ENCODE peak calls at places on chromosome 12, in five cellular contexts. F, N, Z, Q and P are unnamed samples.

GRCh38 chr12:28121433-28121832 is 68.8 kb upstream of the CCDC91 start:
- DNase-seq in F (no peak), N (no peak), Z (no peak), Q (no peak), P (no peak)

GRCh38 chr12:6697584-6698351 is 2.8 kb downstream of the PIANP start:
- DNase-seq in Q (no peak), Z (peak), N (peak), F (no peak), P (no peak)

GRCh38 chr12:109731231-109731731 is 17.7 kb downstream of the FAM222A start:
- DNase-seq in F (no peak), Q (no peak), N (no peak), Z (no peak), P (no peak)

GRCh38 chr12:120583478-120584030 is 2.4 kb upstream of the POP5 start:
- DNase-seq in Q (peak), Z (peak), N (peak), F (peak), P (peak)

GRCh38 chr12:45415393-45415817 is 199.5 kb downstream of the ANO6 start:
- DNase-seq in F (peak), Q (peak), N (peak), Z (peak), P (no peak)

GRCh38 chr12:66438601-66439000 is 136.3 kb downstream of the HELB start:
- DNase-seq in Q (no peak), Z (no peak), N (no peak), F (no peak), P (no peak)

GRCh38 chr12:130838284-130838950 is 633 bp downstream of the STX2 start:
- DNase-seq in Z (no peak), N (peak), F (no peak), Q (no peak), P (no peak)

GRCh38 chr12:42482086-42482819 is 107.3 kb downstream of the PRICKLE1 start:
- DNase-seq in Z (peak), F (peak), N (no peak), Q (peak), P (peak)

GRCh38 chr12:3137814-3138445 is 60.8 kb downstream of the TSPAN9 start:
- DNase-seq in F (no peak), Z (no peak), N (no peak), Q (no peak), P (no peak)

GRCh38 chr12:52058631-52059324 is 7.5 kb downstream of the NR4A1 start:
- DNase-seq in Z (no peak), Q (no peak), F (no peak), N (no peak), P (no peak)

GRCh38 chr12:14239935-14240872 is 125.3 kb upstream of the ATF7IP start:
- DNase-seq in Z (peak), Q (peak), N (no peak), F (no peak), P (no peak)

GRCh38 chr12:98179151-98179550 is 336.2 kb upstream of the TMPO start:
- DNase-seq in Z (no peak), F (no peak), Q (no peak), N (no peak), P (no peak)

GRCh38 chr12:91262023-91262676 is 79.5 kb upstream of the DCN start:
- DNase-seq in Q (no peak), F (no peak), N (no peak), Z (no peak), P (no peak)

GRCh38 chr12:106304001-106304421 is 1.5 kb downstream of the TCP11L2 start:
- DNase-seq in N (no peak), Q (no peak), Z (no peak), F (no peak), P (no peak)

GRCh38 chr12:99027491-99027890 is 382.4 kb downstream of the APAF1 start:
- DNase-seq in N (no peak), Z (no peak), F (no peak), Q (no peak), P (no peak)

GRCh38 chr12:50625029-50625875 is 120.5 kb downstream of the DIP2B start:
- DNase-seq in Q (no peak), Z (no peak), N (no peak), F (no peak), P (no peak)

GRCh38 chr12:104378427-104378826 is 74.9 kb downstream of the EID3 start:
- DNase-seq in Z (no peak), Q (no peak), N (no peak), F (no peak), P (no peak)

GRCh38 chr12:130925616-130926015 is 28.1 kb upstream of the ADGRD1 start:
- DNase-seq in N (no peak), Z (no peak), F (no peak), Q (no peak), P (no peak)

GRCh38 chr12:19125325-19125724 is 4.2 kb upstream of the PLEKHA5 start:
- DNase-seq in Q (no peak), N (peak), F (no peak), Z (no peak), P (no peak)

GRCh38 chr12:89525002-89525823 is 617 bp upstream of the GALNT4 start:
- DNase-seq in F (peak), N (peak), Z (no peak), Q (peak), P (peak)

GRCh38 chr12:111745201-111745600 is 21.5 kb upstream of the ALDH2 start:
- DNase-seq in Q (no peak), N (no peak), F (no peak), Z (no peak), P (no peak)

GRCh38 chr12:4031703-4032291 is 158.6 kb upstream of the PARP11 start:
- DNase-seq in F (peak), Q (peak), Z (no peak), N (peak), P (no peak)

GRCh38 chr12:49974231-49974675 is 1.5 kb downstream of the AQP6 start:
- DNase-seq in Q (peak), F (peak), Z (peak), N (peak), P (no peak)

GRCh38 chr12:72271401-72271740 is 799 bp upstream of the TRHDE start:
- DNase-seq in N (peak), Q (no peak), F (no peak), Z (no peak), P (no peak)

GRCh38 chr12:4054643-4055042 is 181.4 kb upstream of the PARP11 start:
- DNase-seq in N (no peak), Q (no peak), Z (no peak), F (no peak), P (no peak)

GRCh38 chr12:54431911-54432814 is 13.1 kb upstream of the ITGA5 start:
- DNase-seq in Z (no peak), N (peak), Q (peak), F (peak), P (peak)

GRCh38 chr12:6534158-6534913 is at the start of gene GAPDH:
- DNase-seq in Z (peak), N (peak), F (peak), Q (peak), P (peak)

GRCh38 chr12:124170756-124171155 is 124.1 kb upstream of the RFLNA start:
- DNase-seq in F (no peak), Q (no peak), Z (no peak), N (peak), P (no peak)

GRCh38 chr12:117362391-117362790 is 965 bp upstream of the NOS1 start:
- DNase-seq in N (no peak), Q (no peak), Z (no peak), F (no peak), P (no peak)

GRCh38 chr12:77343291-77343690 is 277.9 kb upstream of the E2F7 start:
- DNase-seq in Q (no peak), Z (no peak), N (peak), F (no peak), P (no peak)

GRCh38 chr12:1812650-1813302 is 7.6 kb upstream of the LRTM2 start:
- DNase-seq in N (peak), F (no peak), Z (peak), Q (no peak), P (no peak)